ENCODE peak calls at places on chromosomes 3 and 15, in eight cellular contexts. One of them, this sample, is unnamed.

GRCh38 chr3:16085884-16086608 is 88.4 kb upstream of the GALNT15 start:
- DNase-seq in fibroblast of pulmonary artery: peak
- DNase-seq in HL-60: no peak
- DNase-seq in NCI-H2107: no peak
- DNase-seq in ELF-1: no peak
- DNase-seq in AG08396: no peak
- DNase-seq in activated CD4-positive, CD25-positive, alpha-beta regulatory T cell: no peak
- DNase-seq in transverse colon: no peak
- DNase-seq in this sample: peak

GRCh38 chr3:136938334-136938733 is 19.4 kb upstream of the IL20RB start:
- DNase-seq in HL-60: peak
- DNase-seq in fibroblast of pulmonary artery: peak
- DNase-seq in AG08396: peak
- DNase-seq in NCI-H2107: no peak
- DNase-seq in activated CD4-positive, CD25-positive, alpha-beta regulatory T cell: no peak
- DNase-seq in ELF-1: no peak
- DNase-seq in transverse colon: no peak
- DNase-seq in this sample: peak

GRCh38 chr3:185837409-185837808 is 12.6 kb upstream of the IGF2BP2 start:
- DNase-seq in NCI-H2107: no peak
- DNase-seq in ELF-1: no peak
- DNase-seq in AG08396: no peak
- DNase-seq in transverse colon: no peak
- DNase-seq in HL-60: no peak
- DNase-seq in activated CD4-positive, CD25-positive, alpha-beta regulatory T cell: no peak
- DNase-seq in fibroblast of pulmonary artery: peak
- DNase-seq in this sample: no peak

GRCh38 chr3:165751654-165752053 is 85.6 kb downstream of the BCHE start:
- DNase-seq in HL-60: no peak
- DNase-seq in transverse colon: no peak
- DNase-seq in fibroblast of pulmonary artery: no peak
- DNase-seq in ELF-1: no peak
- DNase-seq in AG08396: no peak
- DNase-seq in activated CD4-positive, CD25-positive, alpha-beta regulatory T cell: no peak
- DNase-seq in NCI-H2107: peak
- DNase-seq in this sample: no peak

GRCh38 chr3:74756586-74756985 is 142.1 kb upstream of the CNTN3 start:
- DNase-seq in AG08396: no peak
- DNase-seq in transverse colon: no peak
- DNase-seq in HL-60: no peak
- DNase-seq in ELF-1: no peak
- DNase-seq in NCI-H2107: no peak
- DNase-seq in activated CD4-positive, CD25-positive, alpha-beta regulatory T cell: no peak
- DNase-seq in fibroblast of pulmonary artery: no peak
- DNase-seq in this sample: peak

GRCh38 chr15:84611631-84612030 is 10.8 kb downstream of the ZSCAN2 start:
- DNase-seq in HL-60: no peak
- DNase-seq in activated CD4-positive, CD25-positive, alpha-beta regulatory T cell: no peak
- DNase-seq in ELF-1: no peak
- DNase-seq in fibroblast of pulmonary artery: peak
- DNase-seq in transverse colon: no peak
- DNase-seq in AG08396: peak
- DNase-seq in NCI-H2107: no peak
- DNase-seq in this sample: peak

GRCh38 chr3:65262554-65262953 is 574.8 kb upstream of the ADAMTS9 start:
- DNase-seq in ELF-1: no peak
- DNase-seq in transverse colon: no peak
- DNase-seq in NCI-H2107: no peak
- DNase-seq in fibroblast of pulmonary artery: no peak
- DNase-seq in AG08396: no peak
- DNase-seq in HL-60: no peak
- DNase-seq in activated CD4-positive, CD25-positive, alpha-beta regulatory T cell: no peak
- DNase-seq in this sample: no peak

GRCh38 chr15:39786444-39787056 is 3.9 kb upstream of the FSIP1 start:
- DNase-seq in activated CD4-positive, CD25-positive, alpha-beta regulatory T cell: no peak
- DNase-seq in ELF-1: peak
- DNase-seq in AG08396: peak
- DNase-seq in fibroblast of pulmonary artery: peak
- DNase-seq in HL-60: peak
- DNase-seq in transverse colon: no peak
- DNase-seq in NCI-H2107: peak
- DNase-seq in this sample: peak

GRCh38 chr3:72273615-72274014 is 488.7 kb upstream of the PROK2 start:
- DNase-seq in AG08396: peak
- DNase-seq in NCI-H2107: no peak
- DNase-seq in fibroblast of pulmonary artery: peak
- DNase-seq in activated CD4-positive, CD25-positive, alpha-beta regulatory T cell: no peak
- DNase-seq in HL-60: no peak
- DNase-seq in ELF-1: peak
- DNase-seq in transverse colon: no peak
- DNase-seq in this sample: peak

GRCh38 chr3:7385635-7386034 is 524.7 kb downstream of the GRM7 start:
- DNase-seq in activated CD4-positive, CD25-positive, alpha-beta regulatory T cell: no peak
- DNase-seq in ELF-1: no peak
- DNase-seq in fibroblast of pulmonary artery: peak
- DNase-seq in HL-60: no peak
- DNase-seq in transverse colon: no peak
- DNase-seq in AG08396: no peak
- DNase-seq in NCI-H2107: no peak
- DNase-seq in this sample: no peak

GRCh38 chr15:70560617-70561328 is 202.6 kb downstream of the UACA start:
- DNase-seq in ELF-1: no peak
- DNase-seq in transverse colon: no peak
- DNase-seq in HL-60: no peak
- DNase-seq in NCI-H2107: no peak
- DNase-seq in AG08396: no peak
- DNase-seq in fibroblast of pulmonary artery: no peak
- DNase-seq in activated CD4-positive, CD25-positive, alpha-beta regulatory T cell: no peak
- DNase-seq in this sample: peak

GRCh38 chr3:37812497-37812896 is 49.2 kb upstream of the CTDSPL start:
- DNase-seq in NCI-H2107: no peak
- DNase-seq in ELF-1: no peak
- DNase-seq in fibroblast of pulmonary artery: peak
- DNase-seq in AG08396: peak
- DNase-seq in HL-60: no peak
- DNase-seq in transverse colon: no peak
- DNase-seq in activated CD4-positive, CD25-positive, alpha-beta regulatory T cell: no peak
- DNase-seq in this sample: peak

GRCh38 chr3:151214459-151214858 is 11.4 kb upstream of the GPR171 start:
- DNase-seq in fibroblast of pulmonary artery: no peak
- DNase-seq in NCI-H2107: no peak
- DNase-seq in transverse colon: no peak
- DNase-seq in activated CD4-positive, CD25-positive, alpha-beta regulatory T cell: no peak
- DNase-seq in ELF-1: no peak
- DNase-seq in AG08396: no peak
- DNase-seq in HL-60: no peak
- DNase-seq in this sample: no peak

GRCh38 chr15:88467935-88468528 is 524 bp downstream of the MRPS11 start:
- DNase-seq in ELF-1: peak
- DNase-seq in activated CD4-positive, CD25-positive, alpha-beta regulatory T cell: no peak
- DNase-seq in HL-60: peak
- DNase-seq in transverse colon: no peak
- DNase-seq in NCI-H2107: no peak
- DNase-seq in fibroblast of pulmonary artery: peak
- DNase-seq in AG08396: no peak
- DNase-seq in this sample: peak

GRCh38 chr15:93028111-93028631 is 60.8 kb downstream of the RGMA start:
- DNase-seq in transverse colon: no peak
- DNase-seq in AG08396: no peak
- DNase-seq in ELF-1: no peak
- DNase-seq in activated CD4-positive, CD25-positive, alpha-beta regulatory T cell: no peak
- DNase-seq in NCI-H2107: no peak
- DNase-seq in HL-60: no peak
- DNase-seq in fibroblast of pulmonary artery: peak
- DNase-seq in this sample: peak

GRCh38 chr3:185089343-185089742 is 63.5 kb downstream of the C3orf70 start:
- DNase-seq in fibroblast of pulmonary artery: peak
- DNase-seq in NCI-H2107: no peak
- DNase-seq in transverse colon: no peak
- DNase-seq in ELF-1: no peak
- DNase-seq in HL-60: no peak
- DNase-seq in AG08396: no peak
- DNase-seq in activated CD4-positive, CD25-positive, alpha-beta regulatory T cell: no peak
- DNase-seq in this sample: no peak

GRCh38 chr3:9151240-9151639 is 98.2 kb downstream of the SRGAP3 start:
- DNase-seq in AG08396: no peak
- DNase-seq in transverse colon: no peak
- DNase-seq in NCI-H2107: no peak
- DNase-seq in ELF-1: no peak
- DNase-seq in HL-60: no peak
- DNase-seq in fibroblast of pulmonary artery: no peak
- DNase-seq in activated CD4-positive, CD25-positive, alpha-beta regulatory T cell: no peak
- DNase-seq in this sample: peak

GRCh38 chr3:171356251-171356650 is 104.0 kb downstream of the TNIK start:
- DNase-seq in transverse colon: no peak
- DNase-seq in fibroblast of pulmonary artery: no peak
- DNase-seq in NCI-H2107: no peak
- DNase-seq in activated CD4-positive, CD25-positive, alpha-beta regulatory T cell: no peak
- DNase-seq in AG08396: no peak
- DNase-seq in ELF-1: no peak
- DNase-seq in HL-60: no peak
- DNase-seq in this sample: peak

GRCh38 chr15:84981711-84982300 is at the start of gene PDE8A:
- DNase-seq in activated CD4-positive, CD25-positive, alpha-beta regulatory T cell: peak
- DNase-seq in HL-60: peak
- DNase-seq in transverse colon: peak
- DNase-seq in NCI-H2107: no peak
- DNase-seq in ELF-1: peak
- DNase-seq in AG08396: peak
- DNase-seq in fibroblast of pulmonary artery: peak
- DNase-seq in this sample: peak